ENCODE peak calls at places on chromosomes 6 and 20, in four cellular contexts. T is CD8-positive, alpha-beta T cell; J is uterus; K is B cell. X is an unnamed sample.

GRCh38 chr6:3162565-3163247 is 5.4 kb upstream of the TUBB2A start:
- DNase-seq in T (peak), J (peak), K (peak), X (no peak)

GRCh38 chr20:56411759-56412472 is at the start of gene CASS4:
- DNase-seq in T (peak), J (no peak), K (peak), X (no peak)

GRCh38 chr6:131782764-131783163 is 25.1 kb upstream of the ENPP1 start:
- DNase-seq in T (no peak), J (no peak), K (no peak), X (no peak)

GRCh38 chr6:164795091-164795490 is 514.3 kb downstream of the C6orf118 start:
- DNase-seq in T (no peak), J (no peak), K (no peak), X (no peak)

GRCh38 chr6:93059911-93060310 is 359.4 kb downstream of the EPHA7 start:
- DNase-seq in T (no peak), J (no peak), K (no peak), X (no peak)

GRCh38 chr20:35303735-35304431 is 11.7 kb upstream of the FAM83C start:
- DNase-seq in T (peak), J (peak), K (peak), X (no peak)

GRCh38 chr6:41430875-41431274 is 95.5 kb downstream of the NCR2 start:
- DNase-seq in T (no peak), J (no peak), K (no peak), X (no peak)

GRCh38 chr6:4405609-4406212 is 270.3 kb upstream of the ECI2 start:
- DNase-seq in T (no peak), J (no peak), K (no peak), X (no peak)

GRCh38 chr6:73121421-73121993 is 103.8 kb downstream of the KHDC1L start:
- DNase-seq in T (no peak), J (no peak), K (no peak), X (no peak)

GRCh38 chr20:9206486-9206885 is 137.6 kb downstream of the PLCB4 start:
- DNase-seq in T (no peak), J (no peak), K (no peak), X (no peak)

GRCh38 chr20:3181270-3181669 is 7.9 kb upstream of the LZTS3 start:
- DNase-seq in T (no peak), J (no peak), K (no peak), X (no peak)

GRCh38 chr6:170533792-170534191 is 19.3 kb downstream of the PSMB1 start:
- DNase-seq in T (no peak), J (no peak), K (no peak), X (no peak)

GRCh38 chr6:27770724-27771123 is 141.5 kb downstream of the OR2B2 start:
- DNase-seq in T (no peak), J (no peak), K (no peak), X (no peak)

GRCh38 chr6:32799168-32799567 is 17.6 kb downstream of the HLA-DOB start:
- DNase-seq in T (no peak), J (no peak), K (no peak), X (no peak)

GRCh38 chr6:76876922-76877553 is 586.3 kb downstream of the HTR1B start:
- DNase-seq in T (no peak), J (no peak), K (no peak), X (no peak)

GRCh38 chr6:169785566-169785965 is 34.1 kb downstream of the ERMARD start:
- DNase-seq in T (no peak), J (no peak), K (no peak), X (no peak)

GRCh38 chr6:164010446-164011071 is 596.0 kb downstream of the QKI start:
- DNase-seq in T (no peak), J (no peak), K (no peak), X (no peak)

DNA sequence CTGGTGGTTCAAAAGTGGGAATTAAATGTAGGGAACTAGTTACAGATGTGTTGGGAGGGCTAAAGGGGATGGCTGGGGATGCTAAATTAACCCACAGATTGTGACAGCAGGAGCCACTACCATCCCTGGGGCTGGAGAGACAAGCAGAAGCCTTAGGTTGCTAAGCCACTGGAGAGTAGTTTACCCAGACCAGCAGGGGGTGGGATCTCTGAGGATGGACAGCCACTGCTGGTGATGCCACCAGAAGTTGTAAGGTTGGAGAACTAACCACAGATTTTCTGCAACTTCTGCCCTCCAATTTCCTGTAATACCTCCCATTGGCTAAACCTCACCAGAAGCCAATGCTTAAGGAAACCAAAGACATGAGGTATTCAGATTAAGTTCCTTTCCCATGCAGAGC is 139.6 kb upstream of the NOX3 start:
- DNase-seq in T (no peak), J (no peak), K (no peak), X (no peak)
- TF ChIP-seq CTCF in T (no peak), J (no peak), K (no peak), X (no peak)

GRCh38 chr6:165858571-165858970 is 195.5 kb upstream of the PDE10A start:
- DNase-seq in T (no peak), J (no peak), K (no peak), X (no peak)
- TF ChIP-seq CTCF in T (no peak), J (peak), K (no peak), X (no peak)

GRCh38 chr6:71444222-71444621 is 155.6 kb downstream of the OGFRL1 start:
- DNase-seq in T (no peak), J (no peak), K (no peak), X (no peak)
- TF ChIP-seq CTCF in T (no peak), J (no peak), K (no peak), X (no peak)

GRCh38 chr6:70376628-70377027 is 36.7 kb upstream of the FAM135A start:
- DNase-seq in T (no peak), J (no peak), K (no peak), X (no peak)

GRCh38 chr6:70375166-70375565 is 38.1 kb upstream of the FAM135A start:
- DNase-seq in T (no peak), J (no peak), K (no peak), X (no peak)

GRCh38 chr6:70379473-70380013 is 33.8 kb upstream of the FAM135A start:
- DNase-seq in T (no peak), J (no peak), K (no peak), X (no peak)

GRCh38 chr6:70377372-70377771 is 35.9 kb upstream of the FAM135A start:
- DNase-seq in T (no peak), J (no peak), K (no peak), X (no peak)

DNA sequence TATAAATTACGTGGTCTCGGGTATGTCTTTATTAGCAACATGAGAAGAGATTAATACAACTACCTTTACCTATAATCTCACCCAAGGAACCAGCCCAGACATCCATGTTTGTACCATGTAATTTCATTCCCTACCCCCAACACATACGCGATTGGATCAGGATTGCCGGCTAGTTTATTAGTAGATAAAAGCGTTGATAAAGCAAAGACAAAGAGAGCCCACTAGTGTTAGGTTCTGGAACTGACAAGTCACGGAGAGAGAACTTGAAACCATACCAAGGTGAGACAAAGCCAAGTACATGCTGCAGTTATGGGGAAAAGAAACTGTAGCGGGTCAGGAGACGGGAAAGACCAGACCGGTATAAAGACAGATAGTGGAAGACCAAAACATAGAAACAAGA is 37.4 kb upstream of the FAM135A start:
- DNase-seq in T (no peak), J (no peak), K (no peak), X (no peak)
- TF ChIP-seq CTCF in T (no peak), J (no peak), K (peak), X (no peak)

DNA sequence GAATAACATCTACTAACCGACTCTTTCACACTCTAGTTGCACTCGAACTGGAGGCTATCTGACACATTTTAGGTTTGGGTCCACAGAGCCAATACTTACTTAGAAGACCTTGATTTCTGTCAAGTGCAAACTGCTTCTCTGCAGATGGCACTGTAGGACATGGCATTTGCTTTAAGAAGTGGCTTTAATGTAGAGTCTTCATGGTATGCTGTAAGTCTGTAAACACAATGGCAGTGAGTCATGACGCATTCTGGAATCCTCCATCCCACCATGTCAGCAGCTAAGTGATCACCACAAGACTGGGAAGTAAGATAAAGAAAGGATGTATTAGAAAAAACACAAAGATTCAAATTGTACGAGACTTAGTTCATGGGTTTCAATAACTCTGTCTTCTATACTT is 377.0 kb upstream of the NOX3 start:
- DNase-seq in T (no peak), J (no peak), K (no peak), X (no peak)
- TF ChIP-seq CTCF in T (no peak), J (no peak), K (no peak), X (peak)

GRCh38 chr20:33172781-33173180 is 4.8 kb downstream of the BPIFA2 start:
- DNase-seq in T (no peak), J (no peak), K (no peak), X (no peak)
- TF ChIP-seq CTCF in T (no peak), J (no peak), K (no peak), X (no peak)

GRCh38 chr6:104995989-104996617 is 39.2 kb downstream of the LIN28B start:
- DNase-seq in T (no peak), J (no peak), K (no peak), X (no peak)
- TF ChIP-seq CTCF in T (no peak), J (no peak), K (no peak), X (peak)

GRCh38 chr20:48986899-48987298 is 59.2 kb upstream of the CSE1L start:
- DNase-seq in T (no peak), J (no peak), K (no peak), X (no peak)
- TF ChIP-seq CTCF in T (no peak), J (no peak), K (no peak), X (peak)

GRCh38 chr6:39861663-39862062 is 69.5 kb downstream of the DAAM2 start:
- DNase-seq in T (no peak), J (no peak), K (no peak), X (no peak)

GRCh38 chr6:39870950-39871349 is 63.3 kb downstream of the MOCS1 start:
- DNase-seq in T (no peak), J (no peak), K (no peak), X (no peak)

GRCh38 chr6:39865011-39865888 is 69.0 kb downstream of the MOCS1 start:
- DNase-seq in T (peak), J (peak), K (peak), X (no peak)

GRCh38 chr6:39873439-39873838 is 60.8 kb downstream of the MOCS1 start:
- DNase-seq in T (no peak), J (no peak), K (no peak), X (no peak)

GRCh38 chr6:39867592-39867991 is 66.7 kb downstream of the MOCS1 start:
- DNase-seq in T (no peak), J (no peak), K (no peak), X (no peak)
- TF ChIP-seq CTCF in T (no peak), J (no peak), K (no peak), X (no peak)

X was measured in AG09319.